ENCODE peak calls at places on chromosome 22, in ten cellular contexts. R, A, E, I, O, Y, L, J, T and D are unnamed samples. For H3K4me1 and H3K27me3, the result is how much of the 10 kb centered on the place peaks cover.

GRCh38 chr22:42171417-42171816 is 40.8 kb upstream of the CYP2D6 start:
- DNase-seq in R (no peak), A (no peak), E (no peak), I (peak), O (no peak), Y (no peak), L (no peak), J (no peak), T (no peak), D (no peak)

GRCh38 chr22:20793386-20794131 is 19.6 kb downstream of the SERPIND1 start:
- DNase-seq in R (no peak), A (no peak), E (no peak), I (no peak), O (no peak), Y (no peak), L (no peak), J (no peak), T (no peak), D (no peak)

GRCh38 chr22:19903513-19903912 is 38.1 kb upstream of the COMT start:
- DNase-seq in R (no peak), A (no peak), E (peak), I (no peak), O (no peak), Y (no peak), L (no peak), J (no peak), T (no peak), D (no peak)

GRCh38 chr22:38981005-38981658 is 1.0 kb upstream of the APOBEC3B start:
- DNase-seq in R (no peak), A (no peak), E (no peak), I (peak), O (no peak), Y (peak), L (no peak), J (no peak), T (peak), D (no peak)

GRCh38 chr22:37331034-37331428 is 48.7 kb downstream of the CYTH4 start:
- DNase-seq in R (no peak), A (no peak), E (no peak), I (no peak), O (no peak), Y (no peak), L (no peak), J (no peak), T (peak), D (no peak)

GRCh38 chr22:38429460-38430128 is 25.4 kb downstream of the KCNJ4 start:
- DNase-seq in R (no peak), A (no peak), E (no peak), I (no peak), O (no peak), Y (no peak), L (no peak), J (no peak), T (no peak), D (no peak)

GRCh38 chr22:29152381-29153138 is 53.1 kb upstream of the EMID1 start:
- DNase-seq in R (no peak), A (no peak), E (no peak), I (peak), O (no peak), Y (no peak), L (no peak), J (no peak), T (no peak), D (peak)

GRCh38 chr22:42648368-42649260 is 578 bp downstream of the CYB5R3 start:
- DNase-seq in R (peak), A (peak), E (no peak), I (peak), O (no peak), Y (peak), L (no peak), J (no peak), T (peak), D (peak)

GRCh38 chr22:23216331-23217170 is 36.2 kb downstream of the BCR start:
- DNase-seq in R (no peak), A (peak), E (no peak), I (no peak), O (no peak), Y (no peak), L (no peak), J (no peak), T (peak), D (no peak)

DNA sequence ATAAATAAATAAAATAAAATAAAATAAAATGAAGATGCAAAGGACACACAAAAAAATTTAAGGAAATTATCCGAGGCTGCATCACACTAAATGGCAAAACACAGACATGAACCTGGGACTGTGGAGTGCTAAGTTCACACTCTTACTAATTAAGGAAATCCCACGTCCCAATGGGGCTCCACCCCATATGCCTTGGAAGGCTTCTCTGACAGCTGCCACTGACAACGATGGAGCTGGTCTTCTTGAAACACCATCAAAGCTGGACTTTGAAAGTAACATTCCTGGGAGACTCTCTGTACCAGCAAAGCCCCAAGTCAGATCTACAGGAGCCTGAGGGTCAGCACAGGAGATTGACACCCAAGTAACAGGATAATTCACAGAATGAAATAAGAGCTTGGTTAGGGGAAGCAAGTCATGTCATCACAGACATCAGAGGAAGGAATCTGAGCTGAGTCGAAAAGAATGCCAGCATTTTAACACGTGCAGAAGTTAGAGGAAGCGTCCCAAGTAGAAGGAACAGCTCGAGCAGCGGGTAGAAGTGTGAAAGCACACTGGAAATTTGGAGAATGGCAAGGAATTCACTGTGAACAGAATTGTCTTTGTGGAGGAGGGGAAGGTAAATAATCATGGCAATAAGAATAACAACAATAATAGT is 13.8 kb downstream of the TPST2 start:
- DNase-seq in R (no peak), A (no peak), E (no peak), I (peak), O (no peak), Y (no peak), L (no peak), J (no peak), T (no peak), D (no peak)
- H3K4me1 ChIP-seq in R (half or more), A (half or more), E (under half), I (under half), O (under half), Y (under half), L (under half), J (under half), T (under half), D (under half)

GRCh38 chr22:24426436-24426835 is 963 bp upstream of the ADORA2A start:
- DNase-seq in R (no peak), A (no peak), E (no peak), I (no peak), O (no peak), Y (peak), L (no peak), J (no peak), T (no peak), D (no peak)
- H3K27me3 ChIP-seq in R (under half), A (under half), E (under half), I (under half), O (under half), Y (under half), L (under half), J (under half), T (under half), D (under half)

GRCh38 chr22:45197606-45198462 is 34.1 kb downstream of the NUP50 start:
- DNase-seq in R (no peak), A (no peak), E (peak), I (no peak), O (no peak), Y (peak), L (no peak), J (no peak), T (no peak), D (no peak)

GRCh38 chr22:45194686-45195085 is 31.0 kb downstream of the NUP50 start:
- DNase-seq in R (no peak), A (no peak), E (peak), I (no peak), O (no peak), Y (peak), L (no peak), J (no peak), T (no peak), D (no peak)

GRCh38 chr22:45196926-45197605 is 33.3 kb downstream of the NUP50 start:
- DNase-seq in R (no peak), A (no peak), E (peak), I (no peak), O (no peak), Y (peak), L (no peak), J (no peak), T (no peak), D (no peak)

GRCh38 chr22:45195616-45196015 is 31.9 kb downstream of the NUP50 start:
- DNase-seq in R (no peak), A (no peak), E (no peak), I (no peak), O (no peak), Y (no peak), L (no peak), J (no peak), T (no peak), D (no peak)

GRCh38 chr22:45196308-45196707 is 32.6 kb downstream of the NUP50 start:
- DNase-seq in R (no peak), A (no peak), E (no peak), I (no peak), O (no peak), Y (peak), L (no peak), J (no peak), T (no peak), D (no peak)
- H3K4me1 ChIP-seq in R (under half), A (under half), E (under half), I (under half), O (under half), Y (under half), L (under half), J (under half), T (under half), D (under half)

GRCh38 chr22:22010358-22010757 is 27.8 kb upstream of the TOP3B start:
- DNase-seq in R (no peak), A (no peak), E (no peak), I (no peak), O (no peak), Y (no peak), L (no peak), J (no peak), T (no peak), D (no peak)
- H3K27me3 ChIP-seq in R (under half), A (under half), E (under half), I (under half), O (under half), Y (under half), L (under half), J (under half), T (under half), D (under half)

GRCh38 chr22:50242406-50242949 is 2.3 kb downstream of the TUBGCP6 start:
- DNase-seq in R (no peak), A (no peak), E (no peak), I (no peak), O (no peak), Y (no peak), L (no peak), J (no peak), T (no peak), D (no peak)

GRCh38 chr22:50245214-50246072 is 620 bp upstream of the TUBGCP6 start:
- DNase-seq in R (no peak), A (no peak), E (no peak), I (no peak), O (no peak), Y (peak), L (no peak), J (no peak), T (no peak), D (no peak)

GRCh38 chr22:50243704-50244419 is 961 bp downstream of the TUBGCP6 start:
- DNase-seq in R (no peak), A (no peak), E (no peak), I (no peak), O (no peak), Y (no peak), L (no peak), J (no peak), T (no peak), D (no peak)

GRCh38 chr22:50246242-50247175 is 1.7 kb upstream of the TUBGCP6 start:
- DNase-seq in R (no peak), A (no peak), E (no peak), I (peak), O (no peak), Y (no peak), L (no peak), J (no peak), T (no peak), D (no peak)

DNA sequence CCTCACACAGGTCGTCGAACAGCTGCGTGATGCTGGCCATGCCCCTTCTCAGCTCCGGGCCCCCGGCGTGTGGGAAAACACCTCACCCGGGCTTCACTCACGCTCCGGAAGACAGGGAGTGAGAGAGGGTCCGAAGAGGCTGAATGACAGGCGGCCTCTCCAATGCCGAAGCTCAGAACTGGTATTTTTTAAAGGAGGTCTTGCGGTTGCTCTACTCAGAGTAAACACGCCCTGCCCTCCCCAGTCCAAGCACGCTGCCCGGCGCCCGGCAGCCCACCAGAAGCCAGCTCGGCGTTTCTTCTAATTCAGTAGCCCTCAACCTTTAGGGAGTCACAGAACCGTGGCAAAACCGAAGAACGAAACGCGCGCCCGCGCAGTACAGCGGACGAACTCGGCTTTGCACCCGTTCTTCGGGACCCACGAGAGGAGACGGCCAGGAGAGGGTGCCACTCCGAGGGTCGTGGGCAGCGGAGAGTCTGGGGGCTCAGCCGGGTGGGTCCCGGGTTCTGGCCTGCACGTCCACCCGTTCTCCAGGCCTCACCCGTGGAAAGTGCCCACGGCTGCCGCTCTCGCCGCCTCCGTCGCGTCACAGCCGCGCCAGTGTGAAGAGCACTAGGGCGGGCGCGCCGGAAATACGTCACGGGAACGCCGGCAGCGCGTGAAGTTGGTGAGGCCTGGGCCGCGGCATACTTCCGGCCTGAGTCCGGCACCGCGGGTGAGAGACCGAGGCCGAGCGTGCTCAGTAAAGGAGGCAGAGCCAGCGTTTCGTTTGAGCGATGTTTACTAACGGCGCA is at the start of gene TUBGCP6:
- DNase-seq in R (peak), A (peak), E (peak), I (peak), O (peak), Y (peak), L (peak), J (peak), T (peak), D (peak)
- H3K4me1 ChIP-seq in R (half or more), A (half or more), E (under half), I (under half), O (under half), Y (under half), L (half or more), J (half or more), T (under half), D (under half)

GRCh38 chr22:49015459-49015858 is 812.2 kb downstream of the BRD1 start:
- DNase-seq in R (no peak), A (peak), E (peak), I (no peak), O (no peak), Y (no peak), L (no peak), J (peak), T (no peak), D (peak)
- H3K27me3 ChIP-seq in R (under half), A (under half), E (under half), I (under half), O (under half), Y (under half), L (under half), J (under half), T (under half), D (under half)

GRCh38 chr22:47188337-47189055 is 426.0 kb downstream of the TBC1D22A start:
- DNase-seq in R (peak), A (no peak), E (no peak), I (no peak), O (no peak), Y (peak), L (peak), J (no peak), T (peak), D (peak)
- H3K4me1 ChIP-seq in R (under half), A (under half), E (under half), I (under half), O (under half), Y (under half), L (under half), J (under half), T (under half), D (under half)

DNA sequence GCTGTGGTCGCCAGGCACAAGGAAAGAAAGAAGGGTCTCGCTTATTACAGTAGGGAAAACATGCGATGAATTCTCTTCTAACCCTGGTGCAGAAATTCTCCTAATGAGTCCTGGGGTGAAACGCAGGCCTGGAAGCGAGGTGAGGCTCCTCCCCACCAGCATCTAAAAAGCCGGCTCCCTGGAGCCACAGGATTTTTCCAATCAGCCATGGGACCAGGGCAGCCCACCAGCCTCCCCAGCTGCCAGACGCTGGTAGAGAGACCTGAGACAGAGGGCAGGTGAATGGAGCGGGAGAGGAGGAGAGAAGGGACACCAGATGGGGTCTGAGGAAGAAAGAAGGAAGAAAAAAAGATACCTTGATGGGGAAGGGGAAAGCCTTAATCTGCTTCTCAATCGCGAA is 28.6 kb downstream of the APOL3 start:
- DNase-seq in R (no peak), A (no peak), E (no peak), I (no peak), O (no peak), Y (no peak), L (no peak), J (no peak), T (no peak), D (no peak)
- H3K27me3 ChIP-seq in R (under half), A (under half), E (under half), I (under half), O (under half), Y (under half), L (under half), J (under half), T (under half), D (under half)